ENCODE peak calls at places on chromosomes 1 and 21, in eight cellular contexts. L is lower lobe of right lung, X is GM06990, N is transverse colon, F is left lung, W is astrocyte, U is gastrocnemius medialis, D is tibial nerve. P is an unnamed sample.
A peak's percentile ranks its signal among the peaks of the same experiment; 100 is the strongest.

GRCh38 chr1:207088731-207089626 is at the start of gene C4BPB:
- DNase-seq in N (peak; percentile 66), U (no peak), W (peak; percentile 16), F (no peak), D (no peak), X (no peak), L (no peak), P (peak; percentile 42)

GRCh38 chr1:244049142-244049968 is 1.7 kb upstream of the ZBTB18 start:
- DNase-seq in X (peak; percentile 55), N (peak; percentile 62), L (peak; percentile 63), F (peak; percentile 89), U (peak; percentile 18), W (no peak), D (no peak), P (no peak)

GRCh38 chr1:50181027-50181663 is 72.4 kb downstream of the ELAVL4 start:
- DNase-seq in U (no peak), D (no peak), L (no peak), F (no peak), X (no peak), W (peak; percentile 3), N (no peak), P (peak; percentile 19)

GRCh38 chr21:29002442-29003144 is 9.9 kb upstream of the LTN1 start:
- DNase-seq in N (peak; percentile 96), U (peak; percentile 95), L (peak; percentile 98), X (peak; percentile 97), D (peak; percentile 90), W (peak; percentile 95), F (peak; percentile 99), P (peak; percentile 92)

GRCh38 chr1:228646717-228647522 is 88.4 kb upstream of the RHOU start:
- DNase-seq in D (peak; percentile 14), W (peak; percentile 11), N (peak; percentile 26), X (peak; percentile 65), F (peak; percentile 69), L (peak; percentile 50), U (no peak), P (peak; percentile 57)

GRCh38 chr1:83961571-83962295 is 37.2 kb downstream of the TTLL7 start:
- DNase-seq in D (no peak), X (no peak), F (no peak), W (peak; percentile 20), L (no peak), U (no peak), N (no peak), P (no peak)

GRCh38 chr1:107879927-107880326 is 85.1 kb downstream of the VAV3 start:
- DNase-seq in F (no peak), L (no peak), D (no peak), W (no peak), X (no peak), U (no peak), N (no peak), P (peak; percentile 18)

GRCh38 chr1:156676450-156676819 is 772 bp downstream of the NES start:
- DNase-seq in D (no peak), W (no peak), F (peak; percentile 69), U (no peak), L (no peak), X (no peak), N (no peak), P (no peak)

DNA sequence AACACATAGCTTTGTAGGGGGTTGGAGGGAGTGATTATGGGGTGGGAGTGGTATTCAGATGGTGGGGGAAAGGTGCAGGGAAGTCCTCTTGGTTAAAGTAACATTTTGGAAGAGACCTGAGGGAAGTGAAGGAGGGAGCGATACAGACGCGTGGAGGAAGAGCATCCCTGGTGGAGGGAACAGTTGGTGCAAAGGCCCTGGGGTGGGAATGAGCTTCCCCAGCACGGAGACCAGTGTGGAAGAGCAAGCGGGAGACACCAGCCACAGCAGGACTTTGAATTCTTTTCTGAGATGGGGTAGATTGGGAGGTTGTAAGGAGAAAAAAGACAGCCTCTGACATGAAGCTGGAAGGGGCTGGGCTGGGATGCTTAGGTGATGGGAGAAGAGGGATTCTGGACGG is 23.5 kb downstream of the DHRS3 start:
- DNase-seq in U (no peak), N (no peak), D (no peak), F (no peak), W (no peak), L (no peak), X (no peak), P (no peak)
- TF ChIP-seq CTCF in U (no peak), N (no peak), D (no peak), F (no peak), W (no peak), L (no peak), X (no peak), P (peak; percentile 4)

DNA sequence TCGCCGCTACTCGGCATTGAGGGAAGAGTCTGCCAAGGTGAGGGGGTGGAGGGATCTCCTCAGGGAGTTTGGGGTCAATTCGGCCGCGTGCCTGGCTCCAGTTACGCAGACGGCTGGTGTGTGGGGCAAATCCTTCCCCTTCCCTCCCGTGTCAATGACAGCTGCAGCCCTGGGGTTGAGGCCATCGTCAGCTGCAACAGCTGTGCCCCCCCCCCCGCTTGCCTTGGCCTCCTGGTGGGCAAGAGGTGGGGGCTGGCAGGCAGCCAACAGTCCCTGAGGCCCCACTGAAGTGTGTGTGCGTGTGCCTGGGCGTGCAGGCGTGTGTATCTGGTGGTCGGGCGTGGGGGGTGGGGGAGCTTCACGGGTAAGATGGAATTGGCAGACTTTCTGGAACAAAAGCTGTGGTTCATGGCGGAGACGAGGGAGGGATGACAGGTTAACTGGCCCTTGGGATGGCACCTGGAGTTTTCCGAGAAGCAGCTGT is 25.6 kb downstream of the PPFIA4 start:
- DNase-seq in X (no peak), U (no peak), N (no peak), F (no peak), W (no peak), D (no peak), L (no peak), P (no peak)
- H3K27me3 ChIP-seq in X (peaks cover 3% of the 10 kb centered on the region), U (no peaks in the 10 kb centered on the region), N (peaks cover 8% of the 10 kb centered on the region), F (no peaks in the 10 kb centered on the region), W (peaks cover 12% of the 10 kb centered on the region), D (no peaks in the 10 kb centered on the region), L (no peaks in the 10 kb centered on the region), P (no peaks in the 10 kb centered on the region)

GRCh38 chr1:49045371-49045770 is 268.7 kb upstream of the BEND5 start:
- DNase-seq in X (no peak), U (no peak), L (no peak), N (no peak), W (no peak), D (no peak), F (no peak), P (no peak)
- TF ChIP-seq CTCF in X (no peak), U (no peak), L (no peak), N (no peak), W (no peak), D (no peak), F (no peak), P (no peak)

GRCh38 chr1:114153051-114153620 is 533 bp downstream of the SYT6 start:
- DNase-seq in L (peak; percentile 47), F (peak; percentile 75), D (no peak), W (no peak), U (no peak), X (no peak), N (no peak), P (no peak)
- H3K27me3 ChIP-seq in L (peaks cover 82% of the 10 kb centered on the region), F (peaks cover 74% of the 10 kb centered on the region), D (peaks cover 81% of the 10 kb centered on the region), W (peaks cover 77% of the 10 kb centered on the region), U (peaks cover 58% of the 10 kb centered on the region), X (peaks cover 3% of the 10 kb centered on the region), N (peaks cover 93% of the 10 kb centered on the region), P (peaks cover 64% of the 10 kb centered on the region)

DNA sequence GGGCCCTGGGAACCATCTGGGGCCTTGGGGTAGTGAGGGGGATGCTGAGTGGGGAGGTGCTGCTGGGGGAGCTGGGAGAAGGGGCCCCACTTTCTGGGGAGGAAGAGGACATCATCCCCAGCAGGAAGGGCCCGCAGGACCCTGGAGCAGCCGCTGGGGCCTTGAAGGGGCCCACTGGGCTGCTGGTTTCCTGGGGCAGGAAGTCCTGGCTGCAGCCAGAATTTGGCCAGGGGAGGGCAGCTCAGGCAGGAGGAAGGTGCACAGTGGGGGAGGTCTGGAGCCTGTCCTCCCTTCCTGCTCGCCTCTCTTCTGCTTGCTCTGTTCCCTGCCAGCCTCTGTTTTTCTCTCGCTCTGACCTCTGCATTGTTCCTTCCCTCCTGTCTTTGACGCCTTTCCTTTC is 23.8 kb downstream of the ACOT11 start:
- DNase-seq in X (no peak), W (no peak), N (no peak), L (no peak), U (no peak), F (no peak), D (no peak), P (no peak)
- TF ChIP-seq CTCF in X (no peak), W (no peak), N (no peak), L (no peak), U (no peak), F (no peak), D (no peak), P (no peak)

GRCh38 chr1:34166191-34167090 is 1.4 kb upstream of the CSMD2 start:
- DNase-seq in X (no peak), N (no peak), F (peak; percentile 72), W (peak; percentile 16), U (no peak), D (no peak), L (no peak), P (no peak)

GRCh38 chr1:34163792-34164509 is 1.1 kb downstream of the CSMD2 start:
- DNase-seq in X (no peak), N (no peak), L (no peak), D (no peak), U (no peak), F (peak; percentile 76), W (peak; percentile 10), P (no peak)

GRCh38 chr1:34162852-34163766 is 1.9 kb downstream of the CSMD2 start:
- DNase-seq in X (peak; percentile 79), W (peak; percentile 95), D (peak; percentile 42), F (peak; percentile 89), U (peak; percentile 8), N (peak; percentile 25), L (peak; percentile 75), P (peak; percentile 71)

GRCh38 chr1:34165422-34165921 is 442 bp upstream of the CSMD2 start:
- DNase-seq in N (no peak), D (no peak), W (peak; percentile 29), F (no peak), U (no peak), L (no peak), X (no peak), P (no peak)

DNA sequence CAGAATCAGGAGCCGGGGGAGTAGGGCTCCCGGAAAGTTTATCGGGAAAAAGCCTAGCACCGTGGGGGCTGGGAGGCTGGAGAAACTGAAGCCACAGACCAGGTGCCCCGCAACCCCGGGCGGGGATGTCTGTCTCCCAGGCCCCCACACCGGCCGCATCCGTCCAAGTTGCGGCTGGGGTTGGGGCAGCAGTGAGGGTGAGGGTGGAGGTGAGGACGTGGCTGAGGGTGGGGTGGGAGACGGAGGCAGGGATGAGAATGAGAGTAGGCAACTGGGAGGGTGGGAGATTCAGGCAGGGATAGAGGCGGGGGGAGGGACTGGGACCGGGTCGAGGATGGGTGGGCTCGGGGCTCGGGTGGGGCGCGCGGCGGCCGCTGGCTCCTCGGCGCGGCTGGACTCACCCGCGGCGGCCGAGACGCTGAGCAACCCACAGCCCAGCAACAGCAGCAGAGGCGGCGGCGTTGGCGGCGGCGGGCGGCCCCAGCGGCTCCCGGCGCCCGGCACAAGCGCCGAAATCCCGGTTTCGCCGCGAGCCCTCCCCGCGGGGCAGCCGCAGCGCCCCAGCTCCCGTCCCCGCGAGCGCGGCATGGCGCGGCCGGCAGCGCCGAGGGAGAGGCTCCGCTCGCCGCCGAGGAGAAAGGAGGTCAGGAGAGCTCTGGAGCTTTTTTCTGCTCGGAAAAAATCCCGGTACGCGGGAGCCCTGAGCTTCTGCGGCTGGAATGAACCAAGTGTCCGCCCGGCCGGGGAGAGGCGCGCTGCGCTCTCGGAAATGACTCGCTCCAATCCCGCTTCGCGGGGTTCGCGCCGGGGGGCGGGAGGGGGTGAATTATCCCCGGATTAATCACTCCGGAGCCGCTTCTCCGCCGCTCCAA is at the start of gene CSMD2:
- DNase-seq in X (no peak), N (no peak), L (no peak), D (no peak), W (peak; percentile 66), U (no peak), F (no peak), P (peak; percentile 4)
- H3K27me3 ChIP-seq in X (peaks cover 2% of the 10 kb centered on the region), N (peaks cover 91% of the 10 kb centered on the region), L (peaks cover 73% of the 10 kb centered on the region), D (peaks cover 67% of the 10 kb centered on the region), W (no peaks in the 10 kb centered on the region), U (peaks cover 66% of the 10 kb centered on the region), F (peaks cover 49% of the 10 kb centered on the region), P (peaks cover 34% of the 10 kb centered on the region)

GRCh38 chr1:93749894-93750301 is 68.3 kb upstream of the BCAR3 start:
- DNase-seq in D (no peak), L (no peak), W (no peak), N (no peak), F (no peak), U (no peak), X (peak; percentile 48), P (peak; percentile 72)
- TF ChIP-seq CTCF in D (no peak), L (peak; percentile 44), W (no peak), N (no peak), F (no peak), U (no peak), X (peak; percentile 49), P (peak; percentile 60)

P was measured in bronchial epithelial cell.